ENCODE peak calls at places on chromosomes 11 and 22, in four cellular contexts. R, I, L and D are unnamed samples.

GRCh38 chr22:43946391-43946680 is 8.9 kb upstream of the SAMM50 start:
- DNase-seq in R (no peak), I (no peak), L (no peak), D (no peak)

GRCh38 chr22:29344137-29344536 is 28.6 kb upstream of the RASL10A start:
- DNase-seq in R (peak; percentile 83), I (peak; percentile 68), L (peak; percentile 59), D (peak; percentile 78)

GRCh38 chr11:71255323-71255722 is 2.9 kb upstream of the SHANK2 start:
- DNase-seq in R (peak; percentile 24), I (no peak), L (no peak), D (no peak)

GRCh38 chr22:23221351-23221804 is 41.1 kb downstream of the BCR start:
- DNase-seq in R (no peak), I (no peak), L (no peak), D (no peak)

GRCh38 chr11:66985508-66986177 is 10.5 kb downstream of the C11orf86 start:
- DNase-seq in R (peak; percentile 63), I (peak; percentile 74), L (no peak), D (no peak)

GRCh38 chr22:29994941-29995340 is 85.3 kb upstream of the HORMAD2 start:
- DNase-seq in R (no peak), I (no peak), L (no peak), D (no peak)

GRCh38 chr11:75249704-75250103 is 9.1 kb downstream of the TPBGL start:
- DNase-seq in R (peak; percentile 24), I (no peak), L (no peak), D (no peak)

GRCh38 chr22:44712156-44712555 is 10.2 kb downstream of the PRR5 start:
- DNase-seq in R (no peak), I (peak; percentile 14), L (no peak), D (no peak)

GRCh38 chr11:2699185-2699530 is 636 bp downstream of the KCNQ1OT1 start:
- DNase-seq in R (peak; percentile 54), I (no peak), L (no peak), D (no peak)

GRCh38 chr22:22897947-22898346 is 10.3 kb downstream of the IGLL5 start:
- DNase-seq in R (peak; percentile 15), I (no peak), L (no peak), D (no peak)

GRCh38 chr11:28384418-28384817 is 276.2 kb downstream of the METTL15 start:
- DNase-seq in R (no peak), I (no peak), L (no peak), D (no peak)

GRCh38 chr22:47547881-47548630 is 785.6 kb downstream of the TBC1D22A start:
- DNase-seq in R (peak; percentile 45), I (no peak), L (no peak), D (no peak)

GRCh38 chr11:119702261-119702591 is 26.8 kb downstream of the NECTIN1 start:
- DNase-seq in R (no peak), I (no peak), L (no peak), D (no peak)

GRCh38 chr11:45102361-45102809 is 44.1 kb upstream of the PRDM11 start:
- DNase-seq in R (no peak), I (no peak), L (no peak), D (no peak)

GRCh38 chr11:27319065-27319464 is 44.0 kb downstream of the CCDC34 start:
- DNase-seq in R (no peak), I (no peak), L (no peak), D (peak; percentile 23)

GRCh38 chr11:33269822-33270221 is 12.6 kb downstream of the HIPK3 start:
- DNase-seq in R (no peak), I (no peak), L (no peak), D (no peak)

GRCh38 chr22:29315286-29316195 is at the start of gene RASL10A:
- DNase-seq in R (no peak), I (no peak), L (no peak), D (no peak)

GRCh38 chr22:27866136-27867091 is 52.6 kb downstream of the PITPNB start:
- DNase-seq in R (no peak), I (no peak), L (no peak), D (peak; percentile 71)

GRCh38 chr11:119626197-119626909 is 102.6 kb downstream of the NECTIN1 start:
- DNase-seq in R (no peak), I (no peak), L (no peak), D (no peak)

GRCh38 chr22:47130883-47131610 is 368.6 kb downstream of the TBC1D22A start:
- DNase-seq in R (no peak), I (no peak), L (no peak), D (no peak)

GRCh38 chr11:10004526-10005113 is 289.4 kb downstream of the SBF2 start:
- DNase-seq in R (no peak), I (no peak), L (no peak), D (no peak)

GRCh38 chr11:73335204-73335923 is 27.3 kb downstream of the ARHGEF17 start:
- DNase-seq in R (peak; percentile 85), I (peak; percentile 89), L (peak; percentile 36), D (peak; percentile 85)

GRCh38 chr11:65916391-65916790 is 2.5 kb downstream of the C11orf68 start:
- DNase-seq in R (no peak), I (no peak), L (no peak), D (no peak)

GRCh38 chr11:119608201-119608600 is 120.8 kb downstream of the NECTIN1 start:
- DNase-seq in R (no peak), I (no peak), L (no peak), D (no peak)

GRCh38 chr11:60343094-60343704 is 16.1 kb downstream of the MS4A6E start:
- DNase-seq in R (no peak), I (no peak), L (no peak), D (no peak)

GRCh38 chr11:65442952-65443351 is 20.4 kb downstream of the NEAT1 start:
- DNase-seq in R (no peak), I (no peak), L (no peak), D (no peak)

GRCh38 chr11:65774525-65775306 is 6.1 kb downstream of the AP5B1 start:
- DNase-seq in R (peak; percentile 39), I (no peak), L (no peak), D (no peak)

GRCh38 chr11:117910525-117910924 is 18.7 kb downstream of the TMPRSS13 start:
- DNase-seq in R (peak; percentile 22), I (no peak), L (no peak), D (no peak)

GRCh38 chr11:128334311-128335044 is 252.9 kb downstream of the ETS1 start:
- DNase-seq in R (no peak), I (peak; percentile 49), L (no peak), D (no peak)

GRCh38 chr22:39148727-39149535 is 3.5 kb downstream of the CBX7 start:
- DNase-seq in R (no peak), I (peak; percentile 58), L (no peak), D (no peak)

GRCh38 chr11:103202048-103202651 is 92.9 kb downstream of the DYNC2H1 start:
- DNase-seq in R (no peak), I (no peak), L (no peak), D (peak; percentile 34)
- TF ChIP-seq CTCF in R (no peak), I (peak; percentile 64), L (no peak), D (peak; percentile 73)

DNA sequence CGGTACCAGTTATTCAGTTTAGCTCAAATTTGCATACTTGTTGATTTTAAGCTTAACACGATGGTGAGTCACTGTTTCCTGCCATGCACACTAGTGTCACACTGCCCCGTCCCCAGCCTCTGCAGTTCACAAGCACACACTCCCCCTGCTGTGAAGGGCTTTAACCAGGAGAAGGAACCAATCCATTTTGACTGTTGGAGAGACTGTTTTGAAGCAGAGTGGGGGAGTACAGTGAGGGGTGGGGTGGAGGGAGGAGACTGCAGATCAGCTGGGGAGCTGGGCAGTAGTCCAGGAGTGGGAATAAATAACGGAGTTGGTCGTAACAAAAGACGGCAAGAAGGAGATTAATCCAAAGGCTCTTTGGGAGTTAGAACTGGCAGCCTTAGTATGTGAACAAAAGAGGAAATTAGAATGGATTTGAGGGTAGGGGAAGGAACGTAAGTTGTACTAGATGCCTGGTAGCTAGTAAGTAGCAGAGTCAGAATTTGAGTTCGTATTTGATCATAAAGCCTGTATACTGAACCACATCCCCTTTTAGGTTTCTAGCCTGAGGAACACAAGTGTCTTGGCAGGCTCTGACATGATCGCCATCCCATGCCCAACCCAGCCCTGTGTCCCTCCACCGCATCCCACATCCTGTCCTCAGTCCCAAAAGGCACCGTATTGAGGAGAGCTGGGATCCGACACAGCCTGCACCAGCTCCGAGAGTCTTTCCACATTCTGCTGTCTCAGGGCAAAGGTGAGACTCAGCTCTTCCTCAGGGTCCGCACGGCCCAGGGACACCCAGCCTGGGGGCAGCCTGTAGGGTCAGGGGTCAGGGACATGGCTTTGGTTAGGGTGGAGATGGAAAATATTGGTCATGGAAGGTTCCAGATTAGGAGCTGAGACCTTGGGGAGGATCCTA is 853 bp downstream of the TPP1 start:
- DNase-seq in R (no peak), I (no peak), L (no peak), D (no peak)
- H3K27ac ChIP-seq in R (peak overlapping the region; percentile 91), I (peak overlapping the region; percentile 88), L (peak overlapping the region; percentile 75), D (peak overlapping the region; percentile 78)

GRCh38 chr11:129791515-129791914 is 24.1 kb upstream of the TMEM45B start:
- DNase-seq in R (no peak), I (no peak), L (no peak), D (no peak)

GRCh38 chr11:129787518-129787917 is 28.1 kb upstream of the TMEM45B start:
- DNase-seq in R (no peak), I (no peak), L (no peak), D (peak; percentile 23)

GRCh38 chr11:129788278-129788677 is 27.4 kb upstream of the TMEM45B start:
- DNase-seq in R (no peak), I (no peak), L (no peak), D (no peak)

GRCh38 chr11:129790131-129790530 is 25.5 kb upstream of the TMEM45B start:
- DNase-seq in R (no peak), I (no peak), L (no peak), D (no peak)

DNA sequence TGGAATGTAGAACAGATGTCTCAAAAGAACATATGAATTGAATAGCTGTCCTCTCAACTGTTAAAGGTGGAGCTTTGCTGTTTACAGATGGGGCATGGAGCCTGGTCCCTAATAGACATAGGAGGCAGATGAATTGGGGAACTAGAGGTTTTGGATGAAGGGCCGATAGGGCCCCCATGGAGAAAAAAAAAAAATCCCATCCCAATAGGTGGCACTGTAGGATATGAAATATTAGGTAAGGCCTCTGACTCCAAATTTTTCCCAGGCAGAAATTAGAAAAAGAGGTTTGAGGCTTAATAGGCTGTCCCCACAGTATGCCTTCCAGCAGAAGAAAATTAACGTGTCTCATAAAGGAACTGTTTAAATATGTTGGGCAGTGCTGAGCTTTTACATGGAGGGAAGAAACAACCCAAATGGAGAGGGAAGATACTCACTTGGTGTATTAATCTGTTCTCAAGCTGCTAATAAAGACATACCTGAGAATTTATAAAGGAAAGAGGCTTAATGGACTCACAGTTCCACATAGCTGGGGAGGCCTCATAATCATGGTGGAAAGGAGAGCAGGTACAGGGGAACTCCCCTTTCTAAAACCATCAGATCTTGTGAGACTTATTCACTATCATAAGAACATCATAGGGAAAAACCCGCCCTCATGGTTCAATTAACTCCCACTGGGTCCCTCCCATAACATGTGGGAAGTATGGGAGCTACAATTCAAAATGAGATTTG is 30.1 kb upstream of the TMEM45B start:
- DNase-seq in R (no peak), I (no peak), L (no peak), D (peak; percentile 49)
- TF ChIP-seq CTCF in R (no peak), I (peak; percentile 35), L (no peak), D (peak; percentile 42)

DNA sequence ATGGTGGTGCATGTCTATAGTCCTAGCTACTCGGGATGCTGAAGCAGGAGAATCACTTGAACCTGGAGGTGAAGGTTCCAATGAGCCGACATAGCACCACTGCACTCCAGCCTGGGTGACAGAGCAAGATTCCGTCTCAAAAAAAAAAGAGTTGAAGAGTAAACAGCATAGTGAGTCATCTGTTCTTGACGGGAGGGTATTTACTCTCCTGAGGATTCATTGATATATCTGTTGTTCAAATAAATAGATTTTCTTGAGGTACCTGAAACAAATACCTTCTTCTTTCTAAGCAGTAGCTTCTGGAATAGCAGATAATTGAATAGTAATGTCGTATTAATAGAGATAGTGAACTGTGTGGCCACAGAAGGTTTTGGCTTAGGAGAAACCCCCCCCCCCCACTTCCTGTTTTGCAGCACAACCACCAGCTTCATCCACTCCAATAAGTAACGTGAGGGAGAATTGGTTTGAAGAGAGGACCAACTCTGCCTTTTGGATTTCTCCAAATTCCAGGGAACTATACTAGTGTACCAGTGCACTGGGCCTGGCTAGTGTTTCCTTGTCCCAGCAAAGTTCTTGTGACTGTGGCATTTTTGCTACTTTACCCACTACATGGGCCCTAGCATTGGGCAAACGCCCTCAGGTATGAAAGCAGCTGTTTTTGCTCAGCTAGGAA is 90.0 kb downstream of the PRMT3 start:
- DNase-seq in R (no peak), I (no peak), L (no peak), D (no peak)
- H3K27ac ChIP-seq in R (no peak overlapping the region), I (no peak overlapping the region), L (no peak overlapping the region), D (no peak overlapping the region)